ENCODE peak calls at places on chromosomes 13 and 19, in four cellular contexts. One of them, this sample, is unnamed. For H3K9me3, the result is how much of the 10 kb centered on the place peaks cover.

GRCh38 chr19:1434577-1435060 is 3.6 kb upstream of the RPS15 start:
- DNase-seq in left lung: no peak
- DNase-seq in colonic mucosa: no peak
- DNase-seq in fibroblast of lung: no peak
- DNase-seq in this sample: no peak

GRCh38 chr19:50392759-50393158 is 8.6 kb downstream of the POLD1 start:
- DNase-seq in fibroblast of lung: no peak
- DNase-seq in left lung: no peak
- DNase-seq in colonic mucosa: no peak
- DNase-seq in this sample: no peak

GRCh38 chr13:33610471-33611015 is 207.4 kb upstream of the RFC3 start:
- DNase-seq in fibroblast of lung: no peak
- DNase-seq in left lung: no peak
- DNase-seq in colonic mucosa: peak
- DNase-seq in this sample: peak

GRCh38 chr13:102286326-102286725 is 115.5 kb downstream of the FGF14 start:
- DNase-seq in fibroblast of lung: peak
- DNase-seq in left lung: no peak
- DNase-seq in colonic mucosa: no peak
- DNase-seq in this sample: no peak

GRCh38 chr13:113928701-113929627 is 44.9 kb downstream of the C13orf46 start:
- DNase-seq in colonic mucosa: no peak
- DNase-seq in fibroblast of lung: peak
- DNase-seq in left lung: peak
- DNase-seq in this sample: peak

GRCh38 chr13:51191743-51192142 is 30.5 kb upstream of the FAM124A start:
- DNase-seq in left lung: no peak
- DNase-seq in fibroblast of lung: no peak
- DNase-seq in colonic mucosa: no peak
- DNase-seq in this sample: no peak

GRCh38 chr13:91238036-91238435 is 109.5 kb upstream of the MIR17HG start:
- DNase-seq in colonic mucosa: no peak
- DNase-seq in fibroblast of lung: no peak
- DNase-seq in left lung: no peak
- DNase-seq in this sample: no peak

GRCh38 chr19:1241417-1242095 is at the start of gene ATP5F1D:
- DNase-seq in left lung: peak
- DNase-seq in colonic mucosa: peak
- DNase-seq in fibroblast of lung: peak
- DNase-seq in this sample: peak

GRCh38 chr13:77114271-77114670 is 87.3 kb upstream of the FBXL3 start:
- DNase-seq in fibroblast of lung: peak
- DNase-seq in left lung: no peak
- DNase-seq in colonic mucosa: no peak
- DNase-seq in this sample: no peak

GRCh38 chr19:18282021-18282787 is 782 bp upstream of the JUND start:
- DNase-seq in fibroblast of lung: no peak
- DNase-seq in colonic mucosa: peak
- DNase-seq in left lung: no peak
- DNase-seq in this sample: no peak

GRCh38 chr19:54388001-54388802 is 23.5 kb upstream of the LAIR1 start:
- DNase-seq in left lung: peak
- DNase-seq in fibroblast of lung: no peak
- DNase-seq in colonic mucosa: peak
- DNase-seq in this sample: peak

GRCh38 chr19:39265321-39265916 is 2.8 kb upstream of the IFNL2 start:
- DNase-seq in colonic mucosa: no peak
- DNase-seq in left lung: no peak
- DNase-seq in fibroblast of lung: no peak
- DNase-seq in this sample: peak

DNA sequence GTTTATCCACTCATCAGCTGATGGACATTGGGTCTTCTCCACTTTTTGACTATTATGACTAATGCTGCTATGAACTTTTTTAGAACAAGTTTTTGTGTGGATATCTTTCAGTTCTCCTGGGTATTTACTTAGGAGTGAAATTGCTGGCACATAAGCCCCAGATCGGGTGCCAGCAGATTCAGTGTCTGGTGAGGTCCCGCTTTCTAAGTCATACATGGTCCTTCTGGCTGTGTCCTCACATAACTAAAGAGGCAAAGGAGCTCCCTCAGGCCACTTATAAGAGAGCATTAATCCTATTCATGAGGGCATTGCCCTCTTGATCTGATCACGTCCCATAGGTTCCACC is 600 bp upstream of the ZNF226 start:
- DNase-seq in fibroblast of lung: no peak
- DNase-seq in colonic mucosa: peak
- DNase-seq in left lung: no peak
- DNase-seq in this sample: no peak
- H3K9me3 ChIP-seq in fibroblast of lung: under half
- H3K9me3 ChIP-seq in colonic mucosa: under half
- H3K9me3 ChIP-seq in left lung: under half
- H3K9me3 ChIP-seq in this sample: under half

GRCh38 chr13:53310786-53311185 is 282.2 kb downstream of the OLFM4 start:
- DNase-seq in fibroblast of lung: no peak
- DNase-seq in colonic mucosa: no peak
- DNase-seq in left lung: no peak
- DNase-seq in this sample: no peak

DNA sequence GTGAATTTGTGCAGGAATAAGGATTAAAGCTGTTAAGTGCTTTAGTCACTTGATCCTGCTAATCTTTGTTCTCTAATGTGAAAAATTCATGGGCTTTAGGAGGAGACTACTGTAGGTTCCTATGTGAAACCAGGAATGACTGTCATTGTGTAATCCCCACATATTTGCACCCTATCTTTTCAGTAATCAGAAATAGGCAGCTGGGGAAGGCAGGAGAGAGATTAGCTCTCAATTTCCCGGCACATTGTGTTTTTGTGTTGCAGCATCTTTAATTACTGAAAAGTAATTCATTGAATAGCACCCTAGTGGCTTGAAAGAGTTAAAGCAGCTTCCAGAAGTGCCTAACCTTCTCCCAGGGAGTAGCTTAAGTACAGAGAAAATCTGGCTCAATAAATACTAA is 282.9 kb downstream of the OLFM4 start:
- DNase-seq in colonic mucosa: no peak
- DNase-seq in left lung: no peak
- DNase-seq in fibroblast of lung: no peak
- DNase-seq in this sample: no peak
- H3K4me3 ChIP-seq in colonic mucosa: no peak
- H3K4me3 ChIP-seq in left lung: no peak
- H3K4me3 ChIP-seq in fibroblast of lung: no peak
- H3K4me3 ChIP-seq in this sample: no peak

GRCh38 chr19:12265921-12266704 is 28.6 kb downstream of the ZNF44 start:
- DNase-seq in left lung: no peak
- DNase-seq in colonic mucosa: no peak
- DNase-seq in fibroblast of lung: no peak
- DNase-seq in this sample: peak
- H3K9me3 ChIP-seq in left lung: under half
- H3K9me3 ChIP-seq in colonic mucosa: under half
- H3K9me3 ChIP-seq in fibroblast of lung: under half
- H3K9me3 ChIP-seq in this sample: under half

GRCh38 chr19:7789447-7789846 is 26.4 kb downstream of the CLEC4M start:
- DNase-seq in colonic mucosa: peak
- DNase-seq in fibroblast of lung: no peak
- DNase-seq in left lung: no peak
- DNase-seq in this sample: no peak

GRCh38 chr19:7790416-7790815 is 27.4 kb downstream of the CLEC4M start:
- DNase-seq in fibroblast of lung: no peak
- DNase-seq in left lung: no peak
- DNase-seq in colonic mucosa: no peak
- DNase-seq in this sample: no peak

GRCh38 chr19:7788178-7788932 is 25.3 kb downstream of the CLEC4M start:
- DNase-seq in fibroblast of lung: no peak
- DNase-seq in colonic mucosa: no peak
- DNase-seq in left lung: no peak
- DNase-seq in this sample: no peak

GRCh38 chr19:7787602-7788177 is 24.6 kb downstream of the CLEC4M start:
- DNase-seq in left lung: no peak
- DNase-seq in colonic mucosa: no peak
- DNase-seq in fibroblast of lung: no peak
- DNase-seq in this sample: no peak

DNA sequence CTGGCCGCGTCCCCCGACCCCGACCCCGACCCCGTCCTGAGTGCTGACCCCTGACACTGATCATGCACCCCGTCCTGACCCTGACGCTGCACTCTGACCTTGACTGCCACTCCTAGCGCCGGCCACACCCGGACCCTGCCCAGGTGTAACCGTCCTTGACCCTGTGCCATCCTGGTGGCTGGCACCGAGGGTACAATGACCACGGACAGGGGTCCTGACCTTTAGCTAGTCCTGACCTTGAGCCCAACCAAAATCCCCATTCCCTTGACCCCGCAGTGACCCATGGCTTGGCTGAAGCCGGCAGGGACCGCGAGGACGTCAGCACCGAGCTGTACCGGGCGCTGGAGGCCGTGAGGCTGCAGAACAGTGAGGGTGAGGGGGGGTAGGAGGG is 25.9 kb downstream of the CLEC4M start:
- DNase-seq in left lung: no peak
- DNase-seq in fibroblast of lung: no peak
- DNase-seq in colonic mucosa: no peak
- DNase-seq in this sample: no peak
- H3K4me3 ChIP-seq in left lung: no peak
- H3K4me3 ChIP-seq in fibroblast of lung: no peak
- H3K4me3 ChIP-seq in colonic mucosa: no peak
- H3K4me3 ChIP-seq in this sample: no peak

DNA sequence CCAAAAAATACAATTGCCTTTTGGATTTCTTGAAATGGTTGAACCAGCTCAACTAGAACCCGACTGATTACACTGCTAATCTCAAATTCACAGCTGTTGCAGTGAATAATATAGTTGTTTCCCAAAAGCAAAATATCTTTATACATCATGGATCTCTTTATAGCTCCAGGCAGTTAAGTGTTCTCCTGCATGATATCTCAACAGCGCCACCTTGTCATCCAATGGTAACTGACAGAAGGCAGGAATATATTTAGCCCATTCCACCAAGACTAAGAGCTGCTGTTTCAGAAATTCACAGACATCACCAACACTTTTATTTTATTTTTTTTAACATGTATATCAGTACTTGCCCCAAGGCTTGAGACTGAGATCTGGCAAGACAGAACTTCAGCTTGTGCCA is 1141.0 kb upstream of the PRR20A start:
- DNase-seq in fibroblast of lung: no peak
- DNase-seq in colonic mucosa: no peak
- DNase-seq in left lung: no peak
- DNase-seq in this sample: no peak
- H3K9me3 ChIP-seq in fibroblast of lung: under half
- H3K9me3 ChIP-seq in colonic mucosa: under half
- H3K9me3 ChIP-seq in left lung: under half
- H3K9me3 ChIP-seq in this sample: under half

DNA sequence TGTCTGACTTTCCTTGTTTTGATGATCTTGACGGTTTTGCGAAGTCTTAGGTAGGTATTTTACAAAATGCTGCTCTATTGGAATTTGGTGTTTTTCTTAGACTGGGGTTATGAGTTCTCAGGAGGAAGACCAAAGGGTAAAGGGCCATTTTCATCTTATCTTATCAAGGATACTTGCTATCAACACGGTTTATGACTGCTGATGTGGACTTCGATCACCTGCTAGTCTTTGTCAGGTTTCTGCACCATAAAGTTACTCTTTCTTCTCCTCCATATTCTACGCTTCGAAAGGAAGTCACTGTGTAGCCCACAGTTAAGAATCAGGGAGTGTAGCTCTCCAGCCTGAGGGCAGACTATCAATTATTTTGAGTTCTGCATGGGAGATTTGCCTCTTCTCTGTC is 7.4 kb upstream of the CEBPG start:
- DNase-seq in colonic mucosa: peak
- DNase-seq in fibroblast of lung: no peak
- DNase-seq in left lung: no peak
- DNase-seq in this sample: no peak
- H3K4me3 ChIP-seq in colonic mucosa: no peak
- H3K4me3 ChIP-seq in fibroblast of lung: no peak
- H3K4me3 ChIP-seq in left lung: no peak
- H3K4me3 ChIP-seq in this sample: no peak

DNA sequence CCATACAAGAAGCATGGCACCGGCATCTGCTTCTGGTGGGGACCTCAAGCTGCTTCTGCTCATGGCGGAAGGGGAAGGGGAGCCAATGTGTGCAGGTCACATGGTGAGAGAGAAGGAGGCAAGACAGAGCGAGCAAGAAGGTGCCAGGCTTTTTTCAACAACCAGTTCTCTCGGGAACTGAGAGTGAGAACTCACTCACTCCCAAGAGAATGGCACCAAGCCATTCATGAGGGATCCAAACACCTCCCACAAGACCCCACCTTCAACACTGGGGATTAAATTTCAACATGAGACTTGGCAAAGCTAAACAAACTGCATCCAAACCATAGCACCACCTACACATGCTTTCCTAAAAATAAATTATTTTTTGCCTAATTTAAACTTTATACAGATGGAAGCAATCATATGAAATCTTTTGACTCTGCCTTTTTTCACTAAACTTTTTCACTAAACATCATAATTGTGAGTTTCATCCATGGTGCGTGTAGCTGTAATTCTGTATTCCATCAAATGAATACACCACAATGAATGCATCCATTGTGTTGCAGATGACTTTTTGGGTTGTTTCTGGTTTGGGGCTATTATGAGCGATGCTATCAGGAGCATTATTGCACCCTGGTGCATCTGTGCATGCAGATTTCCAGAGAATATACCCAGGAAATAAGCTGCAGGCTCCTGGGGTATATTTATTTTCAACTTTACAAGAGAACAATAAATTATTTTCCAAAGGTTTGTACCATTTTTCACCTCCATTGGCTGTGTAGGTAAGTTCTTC is 14.6 kb upstream of the IPO5 start:
- DNase-seq in fibroblast of lung: peak
- DNase-seq in colonic mucosa: no peak
- DNase-seq in left lung: no peak
- DNase-seq in this sample: no peak
- H3K9me3 ChIP-seq in fibroblast of lung: under half
- H3K9me3 ChIP-seq in colonic mucosa: under half
- H3K9me3 ChIP-seq in left lung: under half
- H3K9me3 ChIP-seq in this sample: under half

GRCh38 chr19:43700368-43701015 is 15.4 kb upstream of the IRGC start:
- DNase-seq in colonic mucosa: peak
- DNase-seq in fibroblast of lung: peak
- DNase-seq in left lung: peak
- DNase-seq in this sample: no peak
- H3K4me3 ChIP-seq in colonic mucosa: no peak
- H3K4me3 ChIP-seq in fibroblast of lung: peak
- H3K4me3 ChIP-seq in left lung: no peak
- H3K4me3 ChIP-seq in this sample: no peak